ENCODE peak calls at places on chromosome 2, in eight cellular contexts. S is tibial nerve, Q is HCT116, E is cardiac muscle cell, F is pancreas, X is A549, T is OCI-LY7, W is RWPE2. A is an unnamed sample.

GRCh38 chr2:238669581-238670340 is 178.1 kb upstream of the TWIST2 start:
- DNase-seq in T (no peak), W (no peak), Q (no peak), S (no peak), F (no peak), E (peak; percentile 13), X (no peak), A (no peak)

GRCh38 chr2:85347554-85347953 is 6.8 kb downstream of the RETSAT start:
- DNase-seq in F (no peak), S (no peak), W (no peak), E (no peak), T (no peak), X (no peak), Q (no peak), A (no peak)

GRCh38 chr2:205563646-205564045 is 118.7 kb upstream of the NRP2 start:
- DNase-seq in X (peak; percentile 37), Q (peak; percentile 4), W (no peak), E (peak; percentile 22), T (peak; percentile 23), F (peak; percentile 20), S (peak; percentile 18), A (no peak)

GRCh38 chr2:219592721-219593120 is 4.9 kb upstream of the STK11IP start:
- DNase-seq in S (no peak), Q (no peak), X (no peak), F (no peak), W (no peak), E (no peak), T (no peak), A (no peak)

GRCh38 chr2:75603477-75603876 is 42.7 kb upstream of the EVA1A start:
- DNase-seq in Q (no peak), E (no peak), S (no peak), W (no peak), X (no peak), F (no peak), T (no peak), A (no peak)

GRCh38 chr2:32192418-32192817 is 26.8 kb downstream of the SLC30A6 start:
- DNase-seq in W (no peak), E (no peak), X (no peak), T (no peak), F (no peak), S (no peak), Q (no peak), A (no peak)

GRCh38 chr2:241770936-241771285 is 5.7 kb upstream of the GAL3ST2 start:
- DNase-seq in F (no peak), Q (no peak), W (no peak), T (no peak), E (no peak), S (no peak), X (no peak), A (no peak)

GRCh38 chr2:68837164-68837860 is 33.9 kb downstream of the BMP10 start:
- DNase-seq in F (peak; percentile 48), W (no peak), Q (peak; percentile 58), X (peak; percentile 76), T (peak; percentile 85), E (peak; percentile 77), S (peak; percentile 70), A (no peak)

GRCh38 chr2:11692966-11693521 is 23.0 kb upstream of the NTSR2 start:
- DNase-seq in X (peak; percentile 76), F (peak; percentile 88), Q (peak; percentile 65), W (no peak), S (peak; percentile 91), E (peak; percentile 73), T (peak; percentile 79), A (no peak)

GRCh38 chr2:75641587-75641986 is 5.0 kb upstream of the MRPL19 start:
- DNase-seq in Q (no peak), T (no peak), W (no peak), F (no peak), E (peak; percentile 59), S (peak; percentile 29), X (no peak), A (no peak)

GRCh38 chr2:44273076-44273475 is 2.2 kb upstream of the SLC3A1 start:
- DNase-seq in S (no peak), E (no peak), X (no peak), Q (no peak), T (no peak), F (no peak), W (no peak), A (no peak)

GRCh38 chr2:99780276-99780675 is 290.5 kb upstream of the REV1 start:
- DNase-seq in F (no peak), W (no peak), Q (no peak), T (no peak), X (no peak), S (no peak), E (no peak), A (no peak)

GRCh38 chr2:2229898-2230817 is 100.9 kb downstream of the MYT1L start:
- DNase-seq in S (no peak), T (no peak), F (no peak), E (no peak), X (peak; percentile 12), W (no peak), Q (no peak), A (no peak)

GRCh38 chr2:126049461-126049860 is 606.5 kb upstream of the GYPC start:
- DNase-seq in T (no peak), F (no peak), E (no peak), S (no peak), Q (no peak), W (no peak), X (no peak), A (no peak)

GRCh38 chr2:178450574-178451429 is at the start of the genes PJVK and PRKRA:
- DNase-seq in E (peak; percentile 99), F (peak; percentile 98), S (peak; percentile 96), W (peak; percentile 93), T (peak; percentile 96), X (peak; percentile 98), Q (peak; percentile 91), A (peak; percentile 85)
- TF ChIP-seq CTCF in E (no peak), F (no peak), S (peak; percentile 28), W (peak; percentile 8), T (no peak), X (no peak), Q (no peak), A (no peak)

GRCh38 chr2:119696005-119696404 is 17.0 kb downstream of the TMEM177 start:
- DNase-seq in S (no peak), W (no peak), F (no peak), T (no peak), E (no peak), Q (no peak), X (no peak), A (no peak)

GRCh38 chr2:119693967-119694366 is 15.0 kb downstream of the TMEM177 start:
- DNase-seq in S (no peak), T (no peak), X (no peak), W (no peak), E (no peak), F (no peak), Q (no peak), A (no peak)

GRCh38 chr2:119694470-119694993 is 15.5 kb downstream of the TMEM177 start:
- DNase-seq in W (no peak), E (no peak), X (no peak), F (no peak), S (no peak), T (no peak), Q (no peak), A (no peak)

GRCh38 chr2:119693567-119693966 is 14.6 kb downstream of the TMEM177 start:
- DNase-seq in F (no peak), W (no peak), S (no peak), E (no peak), X (no peak), T (no peak), Q (no peak), A (no peak)

DNA sequence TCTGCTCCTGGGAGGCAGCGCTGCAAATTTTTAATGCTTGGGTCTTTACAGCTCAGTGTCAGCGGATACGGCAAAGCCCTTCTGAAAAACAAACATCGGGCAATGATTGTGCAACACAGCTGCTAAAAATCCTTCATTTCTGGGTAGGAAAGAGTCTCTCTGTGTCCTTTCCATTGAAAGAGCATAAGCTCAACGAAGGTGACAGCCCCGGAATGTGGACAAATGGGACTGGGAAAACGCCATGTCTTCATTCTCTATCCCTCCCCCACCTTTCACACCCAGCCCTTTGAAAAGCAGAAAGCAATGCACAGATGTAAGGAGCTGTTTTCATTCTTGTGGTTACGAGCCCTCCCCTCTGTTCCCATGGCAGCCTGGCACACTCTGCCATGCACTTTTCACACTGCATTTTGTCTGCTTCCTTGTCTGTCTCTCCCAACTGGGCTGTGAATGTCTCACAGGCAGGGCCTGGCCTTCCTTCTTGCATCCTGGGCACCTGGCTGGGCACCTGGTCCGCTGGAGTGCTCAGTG is 16.1 kb downstream of the TMEM177 start:
- DNase-seq in W (no peak), F (no peak), T (no peak), E (peak; percentile 77), S (no peak), X (no peak), Q (no peak), A (peak; percentile 42)
- H3K4me3 ChIP-seq in W (no peak overlapping the region), F (no peak overlapping the region), T (no peak overlapping the region), E (no peak overlapping the region), S (no peak overlapping the region), X (no peak overlapping the region), Q (no peak overlapping the region), A (no peak overlapping the region)

GRCh38 chr2:234496442-234496834 is 443 bp downstream of the ARL4C start:
- DNase-seq in W (no peak), X (no peak), Q (no peak), E (no peak), T (peak; percentile 77), F (peak; percentile 28), S (no peak), A (no peak)
- TF ChIP-seq CTCF in W (peak; percentile 23), X (peak; percentile 33), Q (no peak), E (no peak), T (peak; percentile 15), F (no peak), S (no peak), A (no peak)

DNA sequence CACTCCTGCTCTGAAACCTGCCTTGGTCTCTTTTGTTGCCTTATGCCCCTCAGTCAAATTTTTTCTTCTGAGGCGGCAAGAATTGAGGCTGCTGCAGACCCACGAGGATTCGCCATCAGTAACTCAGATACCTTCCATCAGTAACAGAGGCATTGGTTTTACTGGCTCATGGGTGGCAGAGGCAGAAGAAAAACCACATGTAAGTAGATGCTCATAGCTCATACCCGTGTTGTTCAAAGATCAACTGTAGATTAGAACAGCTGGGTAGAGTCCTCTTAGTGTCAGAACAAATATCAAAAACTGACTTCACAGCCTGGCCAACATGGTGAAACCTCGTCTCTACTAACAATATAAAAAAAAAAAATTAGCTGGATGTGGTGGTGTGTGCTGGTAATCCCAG is 598.0 kb upstream of the SOX11 start:
- DNase-seq in W (no peak), Q (no peak), F (no peak), T (no peak), S (no peak), E (no peak), X (no peak), A (no peak)
- H3K4me3 ChIP-seq in W (no peak overlapping the region), Q (no peak overlapping the region), F (no peak overlapping the region), T (no peak overlapping the region), S (no peak overlapping the region), E (no peak overlapping the region), X (no peak overlapping the region), A (no peak overlapping the region)

GRCh38 chr2:117537030-117537429 is 277.5 kb upstream of the DDX18 start:
- DNase-seq in W (no peak), E (no peak), S (no peak), Q (no peak), T (no peak), X (no peak), F (no peak), A (no peak)
- TF ChIP-seq CTCF in W (no peak), E (no peak), S (no peak), Q (no peak), T (no peak), X (no peak), F (no peak), A (no peak)

GRCh38 chr2:211161236-211161635 is 604.8 kb downstream of the CPS1 start:
- DNase-seq in W (no peak), X (no peak), S (no peak), F (no peak), Q (no peak), T (no peak), E (no peak), A (no peak)
- H3K4me3 ChIP-seq in W (no peak overlapping the region), X (no peak overlapping the region), S (no peak overlapping the region), F (no peak overlapping the region), Q (no peak overlapping the region), T (no peak overlapping the region), E (no peak overlapping the region), A (no peak overlapping the region)

A was measured in HFF-Myc.